ENCODE peak calls at places on chromosomes 1 and 21, in seven cellular contexts. X is breast epithelium; C is T-cell; R is activated effector memory CD4-positive, alpha-beta T cell treated with Interleukin-2 at 50 U/mL for 16 hours; Y is activated T-cell treated with anti-CD3 and anti-CD28 coated beads for 1 hour; M is Right ventricle myocardium superior; Z is stimulated activated CD4-positive, alpha-beta T cell treated with anti-CD3 and anti-CD28 coated beads, Interleukin-1b, Interleukin-23, amount 100 ng/mL, for 4 hours. V is an unnamed sample.
A peak's percentile ranks its signal among the peaks of the same experiment; 100 is the strongest.

GRCh38 chr1:14944471-14944981 is 209.0 kb upstream of the TMEM51 start:
- DNase-seq in X (no peak), Y (no peak), C (no peak), R (no peak), Z (no peak), M (no peak), V (no peak)

GRCh38 chr1:101769520-101769919 is 227.2 kb downstream of the OLFM3 start:
- DNase-seq in C (no peak), R (no peak), Y (no peak), Z (no peak), M (no peak), X (no peak), V (no peak)

GRCh38 chr1:61432616-61433388 is 292.1 kb downstream of the TM2D1 start:
- DNase-seq in Y (no peak), M (no peak), Z (no peak), R (no peak), X (no peak), C (no peak), V (no peak)

GRCh38 chr21:31343680-31344480 is at the start of gene TIAM1:
- DNase-seq in M (peak; percentile 84), C (no peak), R (no peak), Z (peak; percentile 10), Y (no peak), X (no peak), V (peak; percentile 17)

GRCh38 chr21:39483917-39484316 is 32.1 kb downstream of the SH3BGR start:
- DNase-seq in C (no peak), M (no peak), X (no peak), Y (no peak), Z (no peak), R (no peak), V (no peak)

GRCh38 chr1:17440827-17441168 is 1.3 kb upstream of the RCC2 start:
- DNase-seq in M (no peak), Y (no peak), R (no peak), Z (no peak), X (no peak), C (no peak), V (no peak)

GRCh38 chr1:219990782-219991510 is 55.4 kb downstream of the EPRS1 start:
- DNase-seq in X (no peak), M (no peak), Z (no peak), Y (no peak), R (no peak), C (no peak), V (no peak)

GRCh38 chr21:24594082-24594481 is 1013.2 kb downstream of the MRPL39 start:
- DNase-seq in C (no peak), R (no peak), X (no peak), M (no peak), Z (no peak), Y (no peak), V (no peak)

GRCh38 chr1:211420845-211421454 is 71.0 kb downstream of the RD3 start:
- DNase-seq in X (no peak), Y (no peak), C (no peak), Z (no peak), R (no peak), M (no peak), V (no peak)

GRCh38 chr1:85332575-85332974 is 56.1 kb upstream of the BCL10 start:
- DNase-seq in M (no peak), C (no peak), Y (no peak), X (no peak), Z (no peak), R (no peak), V (no peak)

GRCh38 chr1:180123463-180123936 is 31.2 kb upstream of the QSOX1 start:
- DNase-seq in R (no peak), X (no peak), C (no peak), Y (no peak), M (no peak), Z (no peak), V (no peak)

GRCh38 chr1:245961137-245961540 is 545.9 kb downstream of the SMYD3 start:
- DNase-seq in Z (no peak), R (no peak), M (no peak), Y (no peak), C (no peak), X (no peak), V (no peak)

GRCh38 chr1:119363162-119363561 is 5.4 kb upstream of the HAO2 start:
- DNase-seq in X (no peak), M (no peak), R (no peak), C (no peak), Y (no peak), Z (no peak), V (no peak)

GRCh38 chr1:226223786-226224244 is 351 bp downstream of the MIXL1 start:
- DNase-seq in M (no peak), X (no peak), R (no peak), Y (no peak), C (peak; percentile 7), Z (no peak), V (peak; percentile 27)

GRCh38 chr21:43925096-43925481 is 60.1 kb downstream of the AGPAT3 start:
- DNase-seq in Y (no peak), C (no peak), R (no peak), X (no peak), M (no peak), Z (no peak), V (no peak)

GRCh38 chr21:39317134-39318090 is 4.0 kb upstream of the BRWD1 start:
- DNase-seq in R (no peak), X (no peak), C (no peak), Z (no peak), M (no peak), Y (no peak), V (no peak)

GRCh38 chr1:198165927-198166647 is 9.3 kb downstream of the NEK7 start:
- DNase-seq in Z (no peak), M (no peak), Y (no peak), C (peak; percentile 12), X (no peak), R (no peak), V (no peak)

GRCh38 chr1:177163844-177164379 is 600 bp downstream of the ASTN1 start:
- DNase-seq in M (no peak), C (no peak), Z (no peak), R (no peak), X (no peak), Y (no peak), V (no peak)

GRCh38 chr1:62439652-62440371 is 3.0 kb downstream of the USP1 start:
- DNase-seq in Z (no peak), R (no peak), M (no peak), X (no peak), C (no peak), Y (no peak), V (no peak)

GRCh38 chr1:121546830-121547680 is 362.3 kb downstream of the SRGAP2C start:
- DNase-seq in Z (no peak), M (no peak), X (no peak), Y (no peak), C (no peak), R (no peak), V (no peak)

GRCh38 chr1:85681087-85681486 is 27.1 kb downstream of the ZNHIT6 start:
- DNase-seq in R (no peak), M (no peak), Z (no peak), Y (no peak), X (no peak), C (no peak), V (no peak)

GRCh38 chr1:231272880-231273279 is 31.9 kb downstream of the GNPAT start:
- DNase-seq in M (no peak), R (no peak), Y (no peak), X (no peak), Z (no peak), C (no peak), V (no peak)

GRCh38 chr1:30914931-30915330 is 6.4 kb upstream of the SDC3 start:
- DNase-seq in R (no peak), M (no peak), X (no peak), Z (no peak), Y (no peak), C (no peak), V (no peak)

GRCh38 chr1:177923441-177923840 is 46.4 kb downstream of the SEC16B start:
- DNase-seq in R (no peak), X (no peak), Z (no peak), C (no peak), Y (no peak), M (no peak), V (no peak)

V was measured in stimulated activated naive B cell treated with anti-CD40 and anti-IgM and Interleukin-4, amounts not matched to agents 10 μg/mL and 1 μg/mL and 100 μg/mL, for 72 hours.